ENCODE peak calls at places on chromosomes 5 and 9, in six cellular contexts. One of them, this sample, is unnamed.

GRCh38 chr9:113543286-113544000 is 79.9 kb downstream of the RGS3 start:
- DNase-seq in GM23338: no peak
- DNase-seq in H1: no peak
- DNase-seq in upper lobe of left lung: no peak
- DNase-seq in HCT116: no peak
- DNase-seq in HL-60: no peak
- DNase-seq in this sample: no peak

GRCh38 chr5:143641549-143641955 is 170.4 kb upstream of the HMHB1 start:
- DNase-seq in GM23338: no peak
- DNase-seq in H1: no peak
- DNase-seq in upper lobe of left lung: no peak
- DNase-seq in HCT116: no peak
- DNase-seq in HL-60: no peak
- DNase-seq in this sample: no peak

GRCh38 chr9:86350006-86350755 is 4.0 kb downstream of the TUT7 start:
- DNase-seq in GM23338: no peak
- DNase-seq in H1: no peak
- DNase-seq in upper lobe of left lung: no peak
- DNase-seq in HCT116: no peak
- DNase-seq in HL-60: peak; percentile 30
- DNase-seq in this sample: no peak

GRCh38 chr5:171965740-171966139 is 40.7 kb downstream of the FBXW11 start:
- DNase-seq in GM23338: no peak
- DNase-seq in H1: no peak
- DNase-seq in upper lobe of left lung: no peak
- DNase-seq in HCT116: no peak
- DNase-seq in HL-60: peak; percentile 35
- DNase-seq in this sample: no peak

GRCh38 chr5:102975457-102976182 is 144.3 kb downstream of the GIN1 start:
- DNase-seq in GM23338: no peak
- DNase-seq in H1: no peak
- DNase-seq in upper lobe of left lung: no peak
- DNase-seq in HCT116: no peak
- DNase-seq in HL-60: no peak
- DNase-seq in this sample: no peak

GRCh38 chr5:59893061-59893435 is 478 bp downstream of the PDE4D start:
- DNase-seq in GM23338: peak; percentile 75
- DNase-seq in H1: peak; percentile 67
- DNase-seq in upper lobe of left lung: no peak
- DNase-seq in HCT116: no peak
- DNase-seq in HL-60: no peak
- DNase-seq in this sample: no peak

GRCh38 chr9:19430201-19430760 is 21.5 kb downstream of the ACER2 start:
- DNase-seq in GM23338: no peak
- DNase-seq in H1: no peak
- DNase-seq in upper lobe of left lung: no peak
- DNase-seq in HCT116: no peak
- DNase-seq in HL-60: no peak
- DNase-seq in this sample: no peak

GRCh38 chr9:105694848-105695581 is 674 bp downstream of the TMEM38B start:
- DNase-seq in GM23338: peak; percentile 80
- DNase-seq in H1: peak; percentile 75
- DNase-seq in upper lobe of left lung: peak; percentile 65
- DNase-seq in HCT116: no peak
- DNase-seq in HL-60: peak; percentile 55
- DNase-seq in this sample: peak; percentile 43

GRCh38 chr5:90783460-90784333 is 225.1 kb downstream of the ADGRV1 start:
- DNase-seq in GM23338: peak; percentile 84
- DNase-seq in H1: peak; percentile 92
- DNase-seq in upper lobe of left lung: peak; percentile 63
- DNase-seq in HCT116: peak; percentile 48
- DNase-seq in HL-60: peak; percentile 3
- DNase-seq in this sample: peak; percentile 43

GRCh38 chr9:38362912-38363588 is 29.5 kb upstream of the ALDH1B1 start:
- DNase-seq in GM23338: peak; percentile 55
- DNase-seq in H1: no peak
- DNase-seq in upper lobe of left lung: peak; percentile 45
- DNase-seq in HCT116: peak; percentile 63
- DNase-seq in HL-60: peak; percentile 34
- DNase-seq in this sample: peak; percentile 36

GRCh38 chr9:125297917-125298316 is 36.3 kb downstream of the GAPVD1 start:
- DNase-seq in GM23338: no peak
- DNase-seq in H1: no peak
- DNase-seq in upper lobe of left lung: no peak
- DNase-seq in HCT116: no peak
- DNase-seq in HL-60: no peak
- DNase-seq in this sample: no peak

GRCh38 chr5:6634327-6634713 is 1.1 kb downstream of the SRD5A1 start:
- DNase-seq in GM23338: peak; percentile 34
- DNase-seq in H1: no peak
- DNase-seq in upper lobe of left lung: no peak
- DNase-seq in HCT116: no peak
- DNase-seq in HL-60: no peak
- DNase-seq in this sample: no peak

GRCh38 chr5:173789031-173789920 is 98.9 kb upstream of the CPEB4 start:
- DNase-seq in GM23338: no peak
- DNase-seq in H1: no peak
- DNase-seq in upper lobe of left lung: peak; percentile 59
- DNase-seq in HCT116: peak; percentile 41
- DNase-seq in HL-60: no peak
- DNase-seq in this sample: no peak

GRCh38 chr5:163379298-163380155 is 57.9 kb upstream of the CCNG1 start:
- DNase-seq in GM23338: no peak
- DNase-seq in H1: no peak
- DNase-seq in upper lobe of left lung: peak; percentile 31
- DNase-seq in HCT116: peak; percentile 75
- DNase-seq in HL-60: peak; percentile 34
- DNase-seq in this sample: peak; percentile 50

GRCh38 chr9:84397822-84398221 is 57.3 kb upstream of the SLC28A3 start:
- DNase-seq in GM23338: peak; percentile 8
- DNase-seq in H1: no peak
- DNase-seq in upper lobe of left lung: no peak
- DNase-seq in HCT116: no peak
- DNase-seq in HL-60: no peak
- DNase-seq in this sample: no peak

GRCh38 chr5:120730214-120730613 is 266.1 kb downstream of the PRR16 start:
- DNase-seq in GM23338: no peak
- DNase-seq in H1: no peak
- DNase-seq in upper lobe of left lung: no peak
- DNase-seq in HCT116: no peak
- DNase-seq in HL-60: no peak
- DNase-seq in this sample: no peak

GRCh38 chr9:81116340-81117207 is 572.8 kb downstream of the TLE1 start:
- DNase-seq in GM23338: peak; percentile 13
- DNase-seq in H1: no peak
- DNase-seq in upper lobe of left lung: no peak
- DNase-seq in HCT116: no peak
- DNase-seq in HL-60: no peak
- DNase-seq in this sample: no peak

GRCh38 chr5:168128556-168128955 is 162.9 kb upstream of the WWC1 start:
- DNase-seq in GM23338: no peak
- DNase-seq in H1: no peak
- DNase-seq in upper lobe of left lung: no peak
- DNase-seq in HCT116: no peak
- DNase-seq in HL-60: no peak
- DNase-seq in this sample: no peak

GRCh38 chr5:168132186-168132585 is 159.3 kb upstream of the WWC1 start:
- DNase-seq in GM23338: no peak
- DNase-seq in H1: no peak
- DNase-seq in upper lobe of left lung: no peak
- DNase-seq in HCT116: no peak
- DNase-seq in HL-60: no peak
- DNase-seq in this sample: no peak

GRCh38 chr5:168128154-168128553 is 163.3 kb upstream of the WWC1 start:
- DNase-seq in GM23338: no peak
- DNase-seq in H1: no peak
- DNase-seq in upper lobe of left lung: no peak
- DNase-seq in HCT116: no peak
- DNase-seq in HL-60: no peak
- DNase-seq in this sample: no peak

GRCh38 chr5:168135897-168136296 is 155.5 kb upstream of the WWC1 start:
- DNase-seq in GM23338: no peak
- DNase-seq in H1: no peak
- DNase-seq in upper lobe of left lung: no peak
- DNase-seq in HCT116: no peak
- DNase-seq in HL-60: no peak
- DNase-seq in this sample: no peak

GRCh38 chr5:168131519-168131918 is 159.9 kb upstream of the WWC1 start:
- DNase-seq in GM23338: no peak
- DNase-seq in H1: no peak
- DNase-seq in upper lobe of left lung: no peak
- DNase-seq in HCT116: no peak
- DNase-seq in HL-60: no peak
- DNase-seq in this sample: no peak
- TF ChIP-seq POLR2AphosphoS5 in GM23338: no peak
- TF ChIP-seq POLR2AphosphoS5 in H1: no peak
- TF ChIP-seq POLR2AphosphoS5 in upper lobe of left lung: no peak
- TF ChIP-seq POLR2AphosphoS5 in HCT116: no peak
- TF ChIP-seq POLR2AphosphoS5 in HL-60: no peak
- TF ChIP-seq POLR2AphosphoS5 in this sample: no peak

GRCh38 chr5:165630211-165630866 is 2124.9 kb downstream of the MAT2B start:
- DNase-seq in GM23338: peak; percentile 91
- DNase-seq in H1: peak; percentile 64
- DNase-seq in upper lobe of left lung: peak; percentile 21
- DNase-seq in HCT116: no peak
- DNase-seq in HL-60: peak; percentile 31
- DNase-seq in this sample: peak; percentile 48
- TF ChIP-seq POLR2AphosphoS5 in GM23338: no peak
- TF ChIP-seq POLR2AphosphoS5 in H1: no peak
- TF ChIP-seq POLR2AphosphoS5 in upper lobe of left lung: no peak
- TF ChIP-seq POLR2AphosphoS5 in HCT116: no peak
- TF ChIP-seq POLR2AphosphoS5 in HL-60: no peak
- TF ChIP-seq POLR2AphosphoS5 in this sample: no peak

GRCh38 chr9:127449332-127449966 is 1.8 kb downstream of the RPL12 start:
- DNase-seq in GM23338: no peak
- DNase-seq in H1: no peak
- DNase-seq in upper lobe of left lung: no peak
- DNase-seq in HCT116: no peak
- DNase-seq in HL-60: peak; percentile 50
- DNase-seq in this sample: no peak

GRCh38 chr9:127446720-127447415 is 4.3 kb downstream of the RPL12 start:
- DNase-seq in GM23338: no peak
- DNase-seq in H1: no peak
- DNase-seq in upper lobe of left lung: no peak
- DNase-seq in HCT116: no peak
- DNase-seq in HL-60: no peak
- DNase-seq in this sample: no peak

GRCh38 chr9:127445851-127446719 is 5.1 kb downstream of the RPL12 start:
- DNase-seq in GM23338: peak; percentile 36
- DNase-seq in H1: no peak
- DNase-seq in upper lobe of left lung: no peak
- DNase-seq in HCT116: no peak
- DNase-seq in HL-60: no peak
- DNase-seq in this sample: no peak

GRCh38 chr9:127448112-127448805 is 2.9 kb downstream of the RPL12 start:
- DNase-seq in GM23338: no peak
- DNase-seq in H1: no peak
- DNase-seq in upper lobe of left lung: no peak
- DNase-seq in HCT116: no peak
- DNase-seq in HL-60: peak; percentile 41
- DNase-seq in this sample: no peak

DNA sequence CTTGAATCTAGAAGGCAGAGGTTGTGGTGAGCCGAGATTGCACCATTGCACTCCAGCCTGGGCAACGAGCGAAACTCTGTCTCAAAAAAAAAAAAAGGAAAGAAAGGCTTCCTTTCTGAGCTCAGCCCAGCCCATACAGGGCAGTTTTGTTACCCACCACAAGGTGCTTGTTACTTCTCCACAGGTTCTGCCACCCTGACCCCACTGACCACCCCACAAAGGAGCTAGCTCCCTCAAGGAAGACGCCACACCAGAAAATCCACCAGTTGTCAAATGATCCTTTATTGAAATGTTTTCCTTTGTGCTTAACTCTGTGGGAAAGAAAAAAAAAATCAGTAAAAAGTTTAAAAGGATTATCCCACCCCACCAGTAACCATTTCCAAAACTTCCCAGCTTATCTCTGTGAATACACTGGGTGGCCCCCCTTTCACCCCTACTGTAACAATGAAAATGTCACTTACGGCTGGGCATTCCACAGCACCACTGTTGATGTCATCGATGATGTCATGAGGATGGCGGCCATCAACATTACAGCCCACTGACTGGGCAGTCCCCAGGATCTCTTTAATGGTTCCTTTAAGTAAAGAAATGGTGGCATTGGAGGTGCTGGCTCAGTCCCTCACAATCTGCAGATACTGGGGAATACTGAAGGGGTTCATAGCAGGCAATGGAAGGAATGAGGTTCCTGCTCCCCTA is 3.6 kb downstream of the RPL12 start:
- DNase-seq in GM23338: no peak
- DNase-seq in H1: no peak
- DNase-seq in upper lobe of left lung: no peak
- DNase-seq in HCT116: no peak
- DNase-seq in HL-60: peak; percentile 50
- DNase-seq in this sample: no peak
- TF ChIP-seq POLR2AphosphoS5 in GM23338: no peak
- TF ChIP-seq POLR2AphosphoS5 in H1: no peak
- TF ChIP-seq POLR2AphosphoS5 in upper lobe of left lung: no peak
- TF ChIP-seq POLR2AphosphoS5 in HCT116: no peak
- TF ChIP-seq POLR2AphosphoS5 in HL-60: no peak
- TF ChIP-seq POLR2AphosphoS5 in this sample: no peak

GRCh38 chr9:34376596-34377401 is at the start of gene MYORG:
- DNase-seq in GM23338: peak; percentile 99
- DNase-seq in H1: peak; percentile 98
- DNase-seq in upper lobe of left lung: peak; percentile 99
- DNase-seq in HCT116: peak; percentile 94
- DNase-seq in HL-60: peak; percentile 91
- DNase-seq in this sample: peak; percentile 84
- TF ChIP-seq POLR2AphosphoS5 in GM23338: peak; percentile 70
- TF ChIP-seq POLR2AphosphoS5 in H1: no peak
- TF ChIP-seq POLR2AphosphoS5 in upper lobe of left lung: peak; percentile 57
- TF ChIP-seq POLR2AphosphoS5 in HCT116: peak; percentile 89
- TF ChIP-seq POLR2AphosphoS5 in HL-60: no peak
- TF ChIP-seq POLR2AphosphoS5 in this sample: no peak

DNA sequence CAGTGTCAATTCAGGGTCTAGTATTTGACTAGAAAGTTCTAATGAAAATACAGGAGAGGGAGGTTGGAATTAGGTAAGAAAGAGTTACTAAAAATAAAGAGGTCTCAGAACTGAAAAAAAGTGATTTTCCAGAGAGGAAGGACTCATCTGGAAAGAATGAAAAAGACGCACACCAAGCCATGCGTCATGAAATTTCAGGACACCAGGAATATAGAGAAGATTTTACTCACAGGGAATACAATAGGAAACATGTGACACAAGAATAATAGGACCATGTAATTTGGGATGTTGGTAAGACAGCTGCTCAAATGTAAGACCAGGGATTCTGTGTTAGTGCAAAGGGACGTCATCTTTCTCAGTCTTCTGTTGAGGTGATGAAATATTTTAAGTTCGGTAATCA is 224.7 kb downstream of the GDNF start:
- DNase-seq in GM23338: no peak
- DNase-seq in H1: no peak
- DNase-seq in upper lobe of left lung: no peak
- DNase-seq in HCT116: no peak
- DNase-seq in HL-60: no peak
- DNase-seq in this sample: no peak
- TF ChIP-seq POLR2AphosphoS5 in GM23338: no peak
- TF ChIP-seq POLR2AphosphoS5 in H1: no peak
- TF ChIP-seq POLR2AphosphoS5 in upper lobe of left lung: no peak
- TF ChIP-seq POLR2AphosphoS5 in HCT116: no peak
- TF ChIP-seq POLR2AphosphoS5 in HL-60: no peak
- TF ChIP-seq POLR2AphosphoS5 in this sample: no peak

This sample was measured in Panc1.